ENCODE peak calls at places on chromosomes 13 and 19, in eight cellular contexts. One of them, this sample, is unnamed.

GRCh38 chr19:9324584-9324962 is 594 bp downstream of the ZNF559 start:
- DNase-seq in CD8-positive, alpha-beta memory T cell: no peak
- DNase-seq in upper lobe of left lung: no peak
- DNase-seq in adrenal gland: no peak
- DNase-seq in SK-N-SH: peak; percentile 7
- DNase-seq in neural progenitor cell: no peak
- DNase-seq in esophagus squamous epithelium: no peak
- DNase-seq in AG04450: no peak
- DNase-seq in this sample: no peak

GRCh38 chr13:41654800-41655199 is 197.4 kb downstream of the RGCC start:
- DNase-seq in adrenal gland: no peak
- DNase-seq in AG04450: no peak
- DNase-seq in esophagus squamous epithelium: no peak
- DNase-seq in CD8-positive, alpha-beta memory T cell: no peak
- DNase-seq in upper lobe of left lung: no peak
- DNase-seq in SK-N-SH: no peak
- DNase-seq in neural progenitor cell: no peak
- DNase-seq in this sample: no peak

GRCh38 chr13:51502206-51502651 is 49.4 kb upstream of the INTS6 start:
- DNase-seq in neural progenitor cell: no peak
- DNase-seq in upper lobe of left lung: no peak
- DNase-seq in CD8-positive, alpha-beta memory T cell: no peak
- DNase-seq in AG04450: no peak
- DNase-seq in esophagus squamous epithelium: no peak
- DNase-seq in SK-N-SH: no peak
- DNase-seq in adrenal gland: no peak
- DNase-seq in this sample: no peak

GRCh38 chr19:40217921-40218890 is at the start of gene TTC9B:
- DNase-seq in adrenal gland: no peak
- DNase-seq in SK-N-SH: peak; percentile 95
- DNase-seq in esophagus squamous epithelium: no peak
- DNase-seq in neural progenitor cell: peak; percentile 93
- DNase-seq in CD8-positive, alpha-beta memory T cell: peak; percentile 50
- DNase-seq in upper lobe of left lung: no peak
- DNase-seq in AG04450: no peak
- DNase-seq in this sample: no peak

GRCh38 chr13:87903568-87903967 is 232.4 kb downstream of the SLITRK5 start:
- DNase-seq in upper lobe of left lung: no peak
- DNase-seq in neural progenitor cell: no peak
- DNase-seq in AG04450: no peak
- DNase-seq in adrenal gland: no peak
- DNase-seq in esophagus squamous epithelium: no peak
- DNase-seq in SK-N-SH: no peak
- DNase-seq in CD8-positive, alpha-beta memory T cell: no peak
- DNase-seq in this sample: no peak

GRCh38 chr19:5397804-5398692 is 57.2 kb upstream of the ZNRF4 start:
- DNase-seq in SK-N-SH: peak; percentile 81
- DNase-seq in neural progenitor cell: peak; percentile 96
- DNase-seq in upper lobe of left lung: no peak
- DNase-seq in esophagus squamous epithelium: no peak
- DNase-seq in AG04450: no peak
- DNase-seq in CD8-positive, alpha-beta memory T cell: no peak
- DNase-seq in adrenal gland: no peak
- DNase-seq in this sample: no peak

GRCh38 chr19:40822161-40822560 is 23.2 kb downstream of the EGLN2 start:
- DNase-seq in neural progenitor cell: no peak
- DNase-seq in adrenal gland: no peak
- DNase-seq in SK-N-SH: no peak
- DNase-seq in AG04450: no peak
- DNase-seq in esophagus squamous epithelium: no peak
- DNase-seq in CD8-positive, alpha-beta memory T cell: no peak
- DNase-seq in upper lobe of left lung: no peak
- DNase-seq in this sample: no peak

GRCh38 chr13:112159575-112160547 is 92.9 kb downstream of the SOX1 start:
- DNase-seq in esophagus squamous epithelium: no peak
- DNase-seq in upper lobe of left lung: no peak
- DNase-seq in neural progenitor cell: no peak
- DNase-seq in SK-N-SH: no peak
- DNase-seq in CD8-positive, alpha-beta memory T cell: no peak
- DNase-seq in adrenal gland: no peak
- DNase-seq in AG04450: no peak
- DNase-seq in this sample: no peak

GRCh38 chr13:113671066-113672001 is 4.3 kb downstream of the GRK1 start:
- DNase-seq in esophagus squamous epithelium: no peak
- DNase-seq in CD8-positive, alpha-beta memory T cell: no peak
- DNase-seq in AG04450: no peak
- DNase-seq in upper lobe of left lung: peak; percentile 18
- DNase-seq in SK-N-SH: no peak
- DNase-seq in adrenal gland: peak; percentile 9
- DNase-seq in neural progenitor cell: no peak
- DNase-seq in this sample: no peak

GRCh38 chr13:77767413-77767812 is 69.9 kb downstream of the SLAIN1 start:
- DNase-seq in CD8-positive, alpha-beta memory T cell: no peak
- DNase-seq in neural progenitor cell: no peak
- DNase-seq in esophagus squamous epithelium: no peak
- DNase-seq in SK-N-SH: no peak
- DNase-seq in adrenal gland: no peak
- DNase-seq in upper lobe of left lung: peak; percentile 39
- DNase-seq in AG04450: no peak
- DNase-seq in this sample: no peak

GRCh38 chr19:6417713-6418561 is 6.7 kb downstream of the KHSRP start:
- DNase-seq in CD8-positive, alpha-beta memory T cell: no peak
- DNase-seq in AG04450: no peak
- DNase-seq in adrenal gland: peak; percentile 77
- DNase-seq in neural progenitor cell: peak; percentile 66
- DNase-seq in upper lobe of left lung: no peak
- DNase-seq in SK-N-SH: peak; percentile 84
- DNase-seq in esophagus squamous epithelium: no peak
- DNase-seq in this sample: peak; percentile 83

GRCh38 chr13:48615017-48615416 is 38.7 kb upstream of the CYSLTR2 start:
- DNase-seq in CD8-positive, alpha-beta memory T cell: no peak
- DNase-seq in SK-N-SH: no peak
- DNase-seq in upper lobe of left lung: no peak
- DNase-seq in neural progenitor cell: no peak
- DNase-seq in adrenal gland: no peak
- DNase-seq in AG04450: no peak
- DNase-seq in esophagus squamous epithelium: no peak
- DNase-seq in this sample: no peak

GRCh38 chr19:11418518-11419506 is at the start of gene RGL3:
- DNase-seq in neural progenitor cell: peak; percentile 67
- DNase-seq in adrenal gland: peak; percentile 44
- DNase-seq in upper lobe of left lung: peak; percentile 73
- DNase-seq in SK-N-SH: peak; percentile 95
- DNase-seq in esophagus squamous epithelium: no peak
- DNase-seq in CD8-positive, alpha-beta memory T cell: no peak
- DNase-seq in AG04450: no peak
- DNase-seq in this sample: no peak
- H3K27ac ChIP-seq in neural progenitor cell: no peak within 1 kb of the TSS
- H3K27ac ChIP-seq in adrenal gland: peak within 1 kb of the TSS; percentile 87
- H3K27ac ChIP-seq in upper lobe of left lung: peak within 1 kb of the TSS; percentile 56
- H3K27ac ChIP-seq in SK-N-SH: peak within 1 kb of the TSS; percentile 51
- H3K27ac ChIP-seq in esophagus squamous epithelium: no peak within 1 kb of the TSS
- H3K27ac ChIP-seq in CD8-positive, alpha-beta memory T cell: no peak within 1 kb of the TSS
- H3K27ac ChIP-seq in AG04450: no peak within 1 kb of the TSS
- H3K27ac ChIP-seq in this sample: no peak within 1 kb of the TSS

DNA sequence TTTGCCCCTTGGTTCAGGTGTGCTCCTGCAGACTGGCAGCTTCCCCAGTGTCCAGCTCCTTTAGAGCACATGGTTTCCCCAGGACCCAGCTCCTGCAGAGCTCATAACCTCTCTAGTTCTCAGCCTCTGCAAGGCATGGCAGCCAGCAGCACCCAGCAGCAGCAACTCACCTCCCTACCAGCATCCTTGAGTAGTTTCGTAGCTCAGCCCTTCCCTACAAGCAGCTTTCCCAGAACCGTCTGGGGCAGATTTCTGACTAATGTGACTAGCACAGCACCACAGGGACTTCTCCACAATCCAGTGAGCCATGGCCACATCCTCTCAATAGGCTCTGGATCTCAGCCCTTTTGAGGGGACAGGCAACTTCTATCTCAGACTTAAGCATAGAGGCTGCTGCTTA is 14.1 kb upstream of the METTL21C start:
- DNase-seq in neural progenitor cell: no peak
- DNase-seq in upper lobe of left lung: no peak
- DNase-seq in CD8-positive, alpha-beta memory T cell: no peak
- DNase-seq in esophagus squamous epithelium: no peak
- DNase-seq in SK-N-SH: no peak
- DNase-seq in AG04450: no peak
- DNase-seq in adrenal gland: no peak
- DNase-seq in this sample: no peak
- H3K27ac ChIP-seq in neural progenitor cell: no peak overlapping the region
- H3K27ac ChIP-seq in upper lobe of left lung: no peak overlapping the region
- H3K27ac ChIP-seq in CD8-positive, alpha-beta memory T cell: no peak overlapping the region
- H3K27ac ChIP-seq in esophagus squamous epithelium: no peak overlapping the region
- H3K27ac ChIP-seq in SK-N-SH: no peak overlapping the region
- H3K27ac ChIP-seq in AG04450: no peak overlapping the region
- H3K27ac ChIP-seq in adrenal gland: no peak overlapping the region
- H3K27ac ChIP-seq in this sample: no peak overlapping the region

GRCh38 chr13:73465629-73465974 is 406.8 kb downstream of the KLF5 start:
- DNase-seq in upper lobe of left lung: no peak
- DNase-seq in adrenal gland: no peak
- DNase-seq in AG04450: no peak
- DNase-seq in CD8-positive, alpha-beta memory T cell: no peak
- DNase-seq in SK-N-SH: no peak
- DNase-seq in neural progenitor cell: no peak
- DNase-seq in esophagus squamous epithelium: no peak
- DNase-seq in this sample: no peak

GRCh38 chr13:73464758-73465628 is 406.2 kb downstream of the KLF5 start:
- DNase-seq in adrenal gland: no peak
- DNase-seq in neural progenitor cell: no peak
- DNase-seq in CD8-positive, alpha-beta memory T cell: no peak
- DNase-seq in upper lobe of left lung: no peak
- DNase-seq in esophagus squamous epithelium: no peak
- DNase-seq in SK-N-SH: no peak
- DNase-seq in AG04450: no peak
- DNase-seq in this sample: no peak

GRCh38 chr13:73467103-73467502 is 408.3 kb downstream of the KLF5 start:
- DNase-seq in esophagus squamous epithelium: no peak
- DNase-seq in adrenal gland: no peak
- DNase-seq in neural progenitor cell: no peak
- DNase-seq in AG04450: no peak
- DNase-seq in SK-N-SH: no peak
- DNase-seq in upper lobe of left lung: no peak
- DNase-seq in CD8-positive, alpha-beta memory T cell: no peak
- DNase-seq in this sample: no peak

GRCh38 chr13:73462241-73462640 is 403.4 kb downstream of the KLF5 start:
- DNase-seq in esophagus squamous epithelium: no peak
- DNase-seq in SK-N-SH: no peak
- DNase-seq in neural progenitor cell: no peak
- DNase-seq in AG04450: no peak
- DNase-seq in adrenal gland: no peak
- DNase-seq in upper lobe of left lung: no peak
- DNase-seq in CD8-positive, alpha-beta memory T cell: no peak
- DNase-seq in this sample: no peak

GRCh38 chr13:73466561-73466960 is 407.8 kb downstream of the KLF5 start:
- DNase-seq in AG04450: no peak
- DNase-seq in SK-N-SH: no peak
- DNase-seq in neural progenitor cell: no peak
- DNase-seq in upper lobe of left lung: no peak
- DNase-seq in adrenal gland: no peak
- DNase-seq in esophagus squamous epithelium: no peak
- DNase-seq in CD8-positive, alpha-beta memory T cell: no peak
- DNase-seq in this sample: no peak
- H3K27ac ChIP-seq in AG04450: no peak overlapping the region
- H3K27ac ChIP-seq in SK-N-SH: no peak overlapping the region
- H3K27ac ChIP-seq in neural progenitor cell: no peak overlapping the region
- H3K27ac ChIP-seq in upper lobe of left lung: no peak overlapping the region
- H3K27ac ChIP-seq in adrenal gland: no peak overlapping the region
- H3K27ac ChIP-seq in esophagus squamous epithelium: peak overlapping the region; percentile 72
- H3K27ac ChIP-seq in CD8-positive, alpha-beta memory T cell: no peak overlapping the region
- H3K27ac ChIP-seq in this sample: no peak overlapping the region

GRCh38 chr19:30109565-30109964 is 167.5 kb downstream of the URI1 start:
- DNase-seq in upper lobe of left lung: no peak
- DNase-seq in CD8-positive, alpha-beta memory T cell: no peak
- DNase-seq in esophagus squamous epithelium: no peak
- DNase-seq in neural progenitor cell: no peak
- DNase-seq in SK-N-SH: no peak
- DNase-seq in AG04450: no peak
- DNase-seq in adrenal gland: no peak
- DNase-seq in this sample: no peak

GRCh38 chr19:30105723-30106122 is 163.7 kb downstream of the URI1 start:
- DNase-seq in SK-N-SH: no peak
- DNase-seq in esophagus squamous epithelium: no peak
- DNase-seq in AG04450: no peak
- DNase-seq in CD8-positive, alpha-beta memory T cell: no peak
- DNase-seq in upper lobe of left lung: no peak
- DNase-seq in neural progenitor cell: no peak
- DNase-seq in adrenal gland: no peak
- DNase-seq in this sample: no peak

GRCh38 chr19:30105316-30105715 is 163.3 kb downstream of the URI1 start:
- DNase-seq in CD8-positive, alpha-beta memory T cell: no peak
- DNase-seq in neural progenitor cell: no peak
- DNase-seq in AG04450: no peak
- DNase-seq in adrenal gland: no peak
- DNase-seq in esophagus squamous epithelium: no peak
- DNase-seq in SK-N-SH: no peak
- DNase-seq in upper lobe of left lung: no peak
- DNase-seq in this sample: no peak

GRCh38 chr19:30106417-30107095 is 164.5 kb downstream of the URI1 start:
- DNase-seq in neural progenitor cell: no peak
- DNase-seq in esophagus squamous epithelium: no peak
- DNase-seq in SK-N-SH: no peak
- DNase-seq in CD8-positive, alpha-beta memory T cell: no peak
- DNase-seq in AG04450: no peak
- DNase-seq in upper lobe of left lung: no peak
- DNase-seq in adrenal gland: no peak
- DNase-seq in this sample: no peak

GRCh38 chr19:30107351-30107750 is 165.3 kb downstream of the URI1 start:
- DNase-seq in upper lobe of left lung: no peak
- DNase-seq in AG04450: no peak
- DNase-seq in adrenal gland: no peak
- DNase-seq in esophagus squamous epithelium: no peak
- DNase-seq in neural progenitor cell: no peak
- DNase-seq in SK-N-SH: no peak
- DNase-seq in CD8-positive, alpha-beta memory T cell: no peak
- DNase-seq in this sample: no peak
- H3K27ac ChIP-seq in upper lobe of left lung: no peak overlapping the region
- H3K27ac ChIP-seq in AG04450: no peak overlapping the region
- H3K27ac ChIP-seq in adrenal gland: no peak overlapping the region
- H3K27ac ChIP-seq in esophagus squamous epithelium: no peak overlapping the region
- H3K27ac ChIP-seq in neural progenitor cell: no peak overlapping the region
- H3K27ac ChIP-seq in SK-N-SH: no peak overlapping the region
- H3K27ac ChIP-seq in CD8-positive, alpha-beta memory T cell: no peak overlapping the region
- H3K27ac ChIP-seq in this sample: no peak overlapping the region

DNA sequence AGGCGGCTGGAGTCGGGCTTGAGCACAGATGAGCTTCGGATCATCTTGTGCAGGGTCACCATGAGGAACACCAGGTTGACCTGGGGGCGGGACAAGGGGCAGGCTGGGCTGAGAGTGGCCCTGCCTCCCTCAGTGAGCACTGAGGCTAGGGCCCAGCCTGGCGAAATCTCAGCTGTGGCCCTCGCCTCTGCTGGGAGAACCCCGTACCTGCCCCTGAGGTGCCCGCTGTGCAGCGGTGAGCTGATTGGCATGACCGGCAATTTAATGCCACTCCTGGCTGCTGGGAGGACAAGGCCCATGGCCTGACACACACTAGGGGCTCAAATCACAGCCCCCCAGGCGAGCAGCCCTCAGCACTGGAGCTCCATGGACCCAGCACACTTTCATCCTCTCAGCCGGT is 19.7 kb upstream of the ASF1B start:
- DNase-seq in esophagus squamous epithelium: no peak
- DNase-seq in SK-N-SH: no peak
- DNase-seq in AG04450: no peak
- DNase-seq in CD8-positive, alpha-beta memory T cell: no peak
- DNase-seq in upper lobe of left lung: no peak
- DNase-seq in adrenal gland: no peak
- DNase-seq in neural progenitor cell: no peak
- DNase-seq in this sample: no peak
- H3K27ac ChIP-seq in esophagus squamous epithelium: no peak overlapping the region
- H3K27ac ChIP-seq in SK-N-SH: no peak overlapping the region
- H3K27ac ChIP-seq in AG04450: no peak overlapping the region
- H3K27ac ChIP-seq in CD8-positive, alpha-beta memory T cell: no peak overlapping the region
- H3K27ac ChIP-seq in upper lobe of left lung: no peak overlapping the region
- H3K27ac ChIP-seq in adrenal gland: no peak overlapping the region
- H3K27ac ChIP-seq in neural progenitor cell: no peak overlapping the region
- H3K27ac ChIP-seq in this sample: no peak overlapping the region